ENCODE peak calls at places on chromosomes 16 and 17, in five cellular contexts. R, F, N, I and C are unnamed samples. For H3K4me1, the result is how much of the 10 kb centered on the place peaks cover.

GRCh38 chr16:70747703-70748631 is 53.0 kb downstream of the VAC14 start:
- DNase-seq in R (no peak), F (peak), N (peak), I (no peak), C (no peak)

GRCh38 chr16:78988361-78988992 is 612.1 kb downstream of the MAF start:
- DNase-seq in R (no peak), F (no peak), N (no peak), I (no peak), C (no peak)

GRCh38 chr17:62757518-62757951 is 50.6 kb downstream of the MARCHF10 start:
- DNase-seq in R (no peak), F (no peak), N (peak), I (no peak), C (no peak)

GRCh38 chr17:75588546-75589016 is 981 bp downstream of the MYO15B start:
- DNase-seq in R (peak), F (peak), N (no peak), I (peak), C (no peak)

GRCh38 chr16:48999508-48999907 is 282.1 kb downstream of the CBLN1 start:
- DNase-seq in R (no peak), F (no peak), N (no peak), I (no peak), C (no peak)

GRCh38 chr17:5019475-5019956 is 15.7 kb downstream of the SLC52A1 start:
- DNase-seq in R (no peak), F (no peak), N (no peak), I (no peak), C (no peak)

GRCh38 chr17:69828087-69828486 is 246.9 kb upstream of the KCNJ16 start:
- DNase-seq in R (no peak), F (no peak), N (peak), I (no peak), C (peak)

GRCh38 chr17:67891481-67892119 is 66.3 kb downstream of the BPTF start:
- DNase-seq in R (no peak), F (no peak), N (peak), I (no peak), C (no peak)

GRCh38 chr17:34276826-34277225 is 6.8 kb downstream of the CCL7 start:
- DNase-seq in R (no peak), F (no peak), N (no peak), I (no peak), C (no peak)

GRCh38 chr17:39666601-39667261 is 1.5 kb upstream of the PNMT start:
- DNase-seq in R (no peak), F (no peak), N (no peak), I (no peak), C (peak)

GRCh38 chr17:79100405-79100804 is 25.8 kb downstream of the ENGASE start:
- DNase-seq in R (no peak), F (no peak), N (no peak), I (no peak), C (no peak)

GRCh38 chr17:48871551-48872351 is 20.8 kb upstream of the ATP5MC1 start:
- DNase-seq in R (no peak), F (no peak), N (no peak), I (no peak), C (peak)

GRCh38 chr16:397135-397661 is at the start of gene NME4:
- DNase-seq in R (no peak), F (no peak), N (no peak), I (no peak), C (no peak)

GRCh38 chr17:7306911-7307685 is at the start of gene EIF5A:
- DNase-seq in R (peak), F (peak), N (peak), I (peak), C (peak)

GRCh38 chr17:66200685-66201092 is 8.8 kb upstream of the CEP112 start:
- DNase-seq in R (no peak), F (peak), N (peak), I (peak), C (no peak)

GRCh38 chr16:87560428-87561199 is 41.7 kb upstream of the JPH3 start:
- DNase-seq in R (no peak), F (peak), N (no peak), I (no peak), C (peak)

GRCh38 chr16:67537636-67538591 is 9.3 kb downstream of the RIPOR1 start:
- DNase-seq in R (peak), F (peak), N (no peak), I (peak), C (peak)

GRCh38 chr16:67539691-67540635 is 11.3 kb downstream of the RIPOR1 start:
- DNase-seq in R (no peak), F (no peak), N (no peak), I (no peak), C (no peak)

GRCh38 chr16:67539271-67539670 is 10.6 kb downstream of the RIPOR1 start:
- DNase-seq in R (no peak), F (no peak), N (no peak), I (no peak), C (no peak)

GRCh38 chr16:67537270-67537635 is 8.6 kb downstream of the RIPOR1 start:
- DNase-seq in R (no peak), F (peak), N (peak), I (peak), C (peak)

GRCh38 chr16:67538666-67539101 is 10.1 kb downstream of the RIPOR1 start:
- DNase-seq in R (no peak), F (no peak), N (peak), I (no peak), C (no peak)
- H3K4me1 ChIP-seq in R (under half), F (under half), N (under half), I (under half), C (half or more)

DNA sequence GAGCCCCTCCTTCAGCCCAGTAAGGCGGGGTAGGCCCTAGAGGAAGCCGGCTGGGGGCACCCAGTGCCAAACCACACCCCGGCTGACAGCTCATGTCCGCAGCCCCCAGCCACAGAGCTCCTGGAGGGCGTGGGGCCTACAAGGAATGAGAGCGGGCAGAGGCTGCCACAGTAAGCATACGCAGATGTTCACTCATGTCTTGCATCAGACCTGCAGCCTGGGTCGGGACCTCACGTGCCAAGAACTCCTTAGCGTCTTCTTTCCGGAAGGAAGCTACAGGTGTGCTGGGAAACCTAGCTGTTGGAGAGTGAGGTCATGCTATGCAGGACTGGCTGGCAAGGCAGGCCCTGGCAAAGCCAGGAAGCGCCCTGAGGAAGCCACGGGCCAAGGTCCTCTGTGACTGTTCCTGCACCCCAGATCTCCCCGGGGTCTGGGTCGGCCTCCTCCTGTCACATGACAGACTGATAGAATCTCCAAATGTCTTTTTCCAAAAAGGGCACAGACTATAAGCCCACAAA is 1.6 kb downstream of the ZNF598 start:
- DNase-seq in R (no peak), F (no peak), N (peak), I (no peak), C (peak)
- H3K4me1 ChIP-seq in R (under half), F (under half), N (under half), I (under half), C (half or more)

GRCh38 chr16:9008335-9009260 is 44.9 kb upstream of the USP7 start:
- DNase-seq in R (peak), F (peak), N (peak), I (peak), C (peak)
- H3K4me1 ChIP-seq in R (under half), F (under half), N (under half), I (under half), C (under half)

GRCh38 chr16:67392301-67393059 is 818 bp downstream of the TPPP3 start:
- DNase-seq in R (no peak), F (no peak), N (no peak), I (no peak), C (no peak)
- H3K4me1 ChIP-seq in R (under half), F (under half), N (under half), I (under half), C (half or more)

DNA sequence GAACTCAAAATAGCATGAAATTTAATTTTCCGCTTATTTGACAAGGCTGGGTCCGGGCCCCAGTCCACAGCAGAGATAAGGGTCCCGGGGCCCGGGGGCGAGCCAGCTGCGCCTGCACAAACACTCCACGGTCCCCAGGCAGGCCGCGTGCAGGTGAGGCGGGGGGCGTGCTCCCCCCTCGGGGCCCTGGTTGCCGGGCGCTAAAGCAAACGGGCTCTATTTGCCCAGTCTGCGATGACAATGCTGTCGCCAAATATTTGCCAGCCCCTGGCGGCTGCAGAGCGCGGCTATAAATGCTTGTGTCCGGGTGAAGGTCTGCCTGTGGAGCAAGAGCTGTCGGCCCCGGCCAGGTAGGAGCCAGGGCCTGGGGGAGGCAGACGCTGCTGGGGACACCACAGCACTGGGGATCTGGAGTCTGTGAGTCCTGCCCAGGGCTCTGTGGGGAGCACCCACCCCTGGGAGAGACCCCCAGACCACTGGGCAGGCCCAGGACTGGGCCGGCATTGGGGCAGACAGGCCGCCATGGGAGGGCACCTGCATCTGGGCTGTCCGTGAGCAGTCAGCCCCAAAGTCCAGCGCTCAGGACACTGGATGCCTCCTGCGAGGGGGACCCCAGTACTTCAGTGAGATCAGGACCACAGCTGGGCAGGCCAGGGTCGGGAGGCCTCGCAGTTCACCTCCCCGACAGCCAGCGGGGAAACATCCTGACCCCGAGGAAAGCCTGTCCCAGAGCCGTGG is at the start of gene PERCC1:
- DNase-seq in R (peak), F (no peak), N (no peak), I (no peak), C (no peak)
- H3K4me1 ChIP-seq in R (under half), F (under half), N (under half), I (under half), C (under half)

GRCh38 chr17:31309525-31309924 is 4.3 kb downstream of the EVI2B start:
- DNase-seq in R (no peak), F (no peak), N (no peak), I (no peak), C (no peak)
- H3K4me1 ChIP-seq in R (under half), F (under half), N (under half), I (half or more), C (under half)

GRCh38 chr16:68752602-68753001 is 15.5 kb downstream of the CDH1 start:
- DNase-seq in R (no peak), F (no peak), N (no peak), I (no peak), C (no peak)

GRCh38 chr16:68750243-68750642 is 13.2 kb downstream of the CDH1 start:
- DNase-seq in R (no peak), F (no peak), N (no peak), I (no peak), C (no peak)

GRCh38 chr16:68751160-68751559 is 14.1 kb downstream of the CDH1 start:
- DNase-seq in R (no peak), F (no peak), N (no peak), I (no peak), C (no peak)

GRCh38 chr16:68746951-68747350 is 9.9 kb downstream of the CDH1 start:
- DNase-seq in R (no peak), F (no peak), N (no peak), I (no peak), C (no peak)

DNA sequence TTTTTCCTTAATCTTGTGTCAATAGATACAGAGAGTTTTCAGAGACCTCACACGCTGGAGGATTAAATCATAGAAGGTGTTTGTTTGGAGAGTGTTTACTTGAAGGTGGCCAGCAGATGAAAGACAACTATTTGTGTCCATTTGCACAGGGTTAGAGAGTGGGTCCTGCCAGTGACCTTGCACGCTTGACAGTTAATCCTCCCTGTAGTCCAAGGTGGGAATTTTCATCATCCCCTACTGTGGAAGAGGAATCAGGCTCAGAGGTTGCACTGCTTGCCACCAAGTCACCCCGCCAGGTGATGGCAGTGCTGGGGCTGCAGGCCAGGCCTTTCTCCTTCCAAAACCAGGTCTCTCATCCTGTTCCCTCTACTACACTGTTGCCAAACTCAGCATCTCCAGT is 12.3 kb downstream of the CDH1 start:
- DNase-seq in R (no peak), F (no peak), N (no peak), I (no peak), C (no peak)
- H3K4me1 ChIP-seq in R (under half), F (under half), N (under half), I (under half), C (under half)

DNA sequence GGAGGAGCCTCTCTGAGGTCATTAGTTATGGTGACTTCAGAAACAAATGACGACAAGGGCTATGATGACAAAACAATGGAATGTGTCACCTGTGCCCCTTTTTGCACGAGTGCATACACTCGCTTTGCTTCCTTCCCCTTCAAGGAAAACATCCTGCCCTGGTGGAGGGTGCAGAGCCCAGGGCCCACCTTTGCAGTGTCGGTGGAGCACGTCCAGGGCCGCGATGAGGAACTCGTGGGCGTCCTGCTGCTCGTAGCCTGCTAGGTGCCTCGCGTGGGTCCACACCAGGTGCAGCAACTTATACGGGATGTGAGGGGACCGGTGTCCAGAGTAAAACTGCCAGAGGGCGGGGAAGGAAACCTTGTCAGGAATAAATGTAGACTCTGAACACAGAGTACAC is 27.2 kb downstream of the USP22 start:
- DNase-seq in R (no peak), F (no peak), N (no peak), I (no peak), C (no peak)
- H3K4me1 ChIP-seq in R (under half), F (under half), N (under half), I (under half), C (half or more)

GRCh38 chr17:43757171-43757660 is 1.4 kb downstream of the SOST start:
- DNase-seq in R (no peak), F (no peak), N (no peak), I (no peak), C (no peak)

GRCh38 chr17:43755389-43755875 is 3.2 kb downstream of the SOST start:
- DNase-seq in R (no peak), F (no peak), N (peak), I (no peak), C (no peak)

GRCh38 chr17:43754947-43755346 is 3.6 kb downstream of the SOST start:
- DNase-seq in R (no peak), F (no peak), N (no peak), I (no peak), C (no peak)

GRCh38 chr17:43758086-43758485 is 505 bp downstream of the SOST start:
- DNase-seq in R (no peak), F (no peak), N (no peak), I (no peak), C (no peak)

DNA sequence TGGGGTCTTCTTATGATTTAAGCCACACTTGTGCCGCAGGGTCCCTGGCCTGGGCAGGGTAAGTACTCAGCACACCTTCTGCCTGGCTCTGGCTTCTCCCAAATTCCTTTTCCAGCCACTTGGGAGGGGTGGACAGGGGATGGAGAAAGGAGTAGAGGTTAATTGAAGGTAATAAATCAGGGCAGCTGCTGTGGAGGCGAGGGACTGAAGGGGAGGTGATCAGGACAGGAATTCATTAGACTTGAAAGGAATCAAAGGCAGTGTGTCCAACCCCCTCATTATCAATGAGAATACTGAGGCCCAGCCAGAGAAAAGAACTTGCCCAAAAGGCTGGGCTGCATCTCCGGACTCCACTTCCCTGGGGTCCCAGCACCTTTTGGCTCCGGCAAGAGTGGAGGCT is 2.4 kb downstream of the SOST start:
- DNase-seq in R (no peak), F (no peak), N (no peak), I (no peak), C (no peak)
- H3K4me1 ChIP-seq in R (under half), F (under half), N (under half), I (under half), C (under half)